ENCODE peak calls at places on chromosomes 7 and 10, in seven cellular contexts. One of them, this sample, is unnamed.

GRCh38 chr10:119693262-119693957 is 32.4 kb upstream of the INPP5F start:
- DNase-seq in PC-9: no peak
- DNase-seq in body of pancreas: no peak
- DNase-seq in CD8-positive, alpha-beta T cell: no peak
- DNase-seq in endodermal cell: no peak
- DNase-seq in ovary: no peak
- DNase-seq in heart right ventricle: no peak
- DNase-seq in this sample: no peak

GRCh38 chr10:31204090-31204489 is 114.9 kb upstream of the ZEB1 start:
- DNase-seq in PC-9: no peak
- DNase-seq in body of pancreas: no peak
- DNase-seq in heart right ventricle: no peak
- DNase-seq in ovary: no peak
- DNase-seq in endodermal cell: no peak
- DNase-seq in CD8-positive, alpha-beta T cell: no peak
- DNase-seq in this sample: no peak

GRCh38 chr10:5975641-5976473 is 1.5 kb downstream of the IL15RA start:
- DNase-seq in heart right ventricle: no peak
- DNase-seq in body of pancreas: peak; percentile 44
- DNase-seq in PC-9: no peak
- DNase-seq in CD8-positive, alpha-beta T cell: peak; percentile 69
- DNase-seq in ovary: no peak
- DNase-seq in endodermal cell: no peak
- DNase-seq in this sample: peak; percentile 48

GRCh38 chr7:132532237-132532734 is 44.0 kb downstream of the PLXNA4 start:
- DNase-seq in ovary: no peak
- DNase-seq in CD8-positive, alpha-beta T cell: no peak
- DNase-seq in endodermal cell: no peak
- DNase-seq in heart right ventricle: no peak
- DNase-seq in PC-9: no peak
- DNase-seq in body of pancreas: no peak
- DNase-seq in this sample: no peak

GRCh38 chr7:121752706-121753105 is 120.3 kb upstream of the PTPRZ1 start:
- DNase-seq in endodermal cell: peak; percentile 55
- DNase-seq in PC-9: no peak
- DNase-seq in heart right ventricle: no peak
- DNase-seq in ovary: no peak
- DNase-seq in CD8-positive, alpha-beta T cell: no peak
- DNase-seq in body of pancreas: no peak
- DNase-seq in this sample: no peak

GRCh38 chr10:92760609-92761008 is 70.9 kb downstream of the HHEX start:
- DNase-seq in heart right ventricle: no peak
- DNase-seq in body of pancreas: no peak
- DNase-seq in endodermal cell: no peak
- DNase-seq in PC-9: no peak
- DNase-seq in ovary: no peak
- DNase-seq in CD8-positive, alpha-beta T cell: no peak
- DNase-seq in this sample: no peak

GRCh38 chr10:69961168-69961863 is 91.3 kb upstream of the MACROH2A2 start:
- DNase-seq in PC-9: no peak
- DNase-seq in CD8-positive, alpha-beta T cell: no peak
- DNase-seq in ovary: no peak
- DNase-seq in body of pancreas: no peak
- DNase-seq in endodermal cell: peak; percentile 37
- DNase-seq in heart right ventricle: no peak
- DNase-seq in this sample: no peak

GRCh38 chr7:99209781-99210180 is 1.9 kb upstream of the KPNA7 start:
- DNase-seq in PC-9: no peak
- DNase-seq in ovary: no peak
- DNase-seq in heart right ventricle: no peak
- DNase-seq in CD8-positive, alpha-beta T cell: no peak
- DNase-seq in body of pancreas: peak; percentile 24
- DNase-seq in endodermal cell: no peak
- DNase-seq in this sample: no peak

GRCh38 chr7:53351681-53352080 is 316.2 kb downstream of the POM121L12 start:
- DNase-seq in ovary: no peak
- DNase-seq in heart right ventricle: no peak
- DNase-seq in body of pancreas: no peak
- DNase-seq in endodermal cell: no peak
- DNase-seq in CD8-positive, alpha-beta T cell: no peak
- DNase-seq in PC-9: no peak
- DNase-seq in this sample: no peak

GRCh38 chr10:123622381-123622780 is 43.8 kb upstream of the GPR26 start:
- DNase-seq in ovary: no peak
- DNase-seq in heart right ventricle: no peak
- DNase-seq in CD8-positive, alpha-beta T cell: no peak
- DNase-seq in endodermal cell: no peak
- DNase-seq in body of pancreas: no peak
- DNase-seq in PC-9: no peak
- DNase-seq in this sample: no peak

GRCh38 chr10:123620621-123621020 is 45.5 kb upstream of the GPR26 start:
- DNase-seq in ovary: no peak
- DNase-seq in PC-9: no peak
- DNase-seq in body of pancreas: no peak
- DNase-seq in CD8-positive, alpha-beta T cell: no peak
- DNase-seq in heart right ventricle: no peak
- DNase-seq in endodermal cell: no peak
- DNase-seq in this sample: no peak

GRCh38 chr10:123621492-123621891 is 44.7 kb upstream of the GPR26 start:
- DNase-seq in PC-9: no peak
- DNase-seq in heart right ventricle: no peak
- DNase-seq in ovary: no peak
- DNase-seq in endodermal cell: no peak
- DNase-seq in CD8-positive, alpha-beta T cell: no peak
- DNase-seq in body of pancreas: no peak
- DNase-seq in this sample: no peak

GRCh38 chr10:123624086-123624485 is 42.1 kb upstream of the GPR26 start:
- DNase-seq in ovary: no peak
- DNase-seq in CD8-positive, alpha-beta T cell: no peak
- DNase-seq in body of pancreas: no peak
- DNase-seq in heart right ventricle: no peak
- DNase-seq in endodermal cell: no peak
- DNase-seq in PC-9: no peak
- DNase-seq in this sample: no peak

DNA sequence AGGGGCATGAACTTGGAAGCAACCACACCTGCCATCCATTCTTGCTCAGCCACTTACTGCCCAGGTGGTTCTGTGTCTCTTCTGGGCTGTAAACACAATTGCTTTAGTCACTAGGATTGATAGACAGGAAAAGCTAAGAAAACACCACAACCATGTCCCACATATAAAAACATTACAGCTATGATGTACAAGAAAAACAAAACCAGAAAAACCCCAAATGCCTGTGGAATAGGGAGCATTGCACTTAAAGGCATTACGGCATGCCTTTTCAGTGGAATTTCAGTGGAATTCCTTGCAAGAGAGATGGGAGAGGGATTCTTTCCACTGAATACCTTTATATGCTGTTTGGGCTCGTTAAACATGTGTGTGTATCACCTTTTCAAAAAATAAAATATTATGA is 44.2 kb upstream of the GPR26 start:
- DNase-seq in CD8-positive, alpha-beta T cell: no peak
- DNase-seq in heart right ventricle: no peak
- DNase-seq in ovary: no peak
- DNase-seq in endodermal cell: no peak
- DNase-seq in body of pancreas: no peak
- DNase-seq in PC-9: no peak
- DNase-seq in this sample: no peak
- H3K9me3 ChIP-seq in CD8-positive, alpha-beta T cell: no peaks in the 10 kb centered on the region
- H3K9me3 ChIP-seq in heart right ventricle: no peaks in the 10 kb centered on the region
- H3K9me3 ChIP-seq in ovary: no peaks in the 10 kb centered on the region
- H3K9me3 ChIP-seq in endodermal cell: no peaks in the 10 kb centered on the region
- H3K9me3 ChIP-seq in body of pancreas: no peaks in the 10 kb centered on the region
- H3K9me3 ChIP-seq in PC-9: no peaks in the 10 kb centered on the region
- H3K9me3 ChIP-seq in this sample: no peaks in the 10 kb centered on the region

DNA sequence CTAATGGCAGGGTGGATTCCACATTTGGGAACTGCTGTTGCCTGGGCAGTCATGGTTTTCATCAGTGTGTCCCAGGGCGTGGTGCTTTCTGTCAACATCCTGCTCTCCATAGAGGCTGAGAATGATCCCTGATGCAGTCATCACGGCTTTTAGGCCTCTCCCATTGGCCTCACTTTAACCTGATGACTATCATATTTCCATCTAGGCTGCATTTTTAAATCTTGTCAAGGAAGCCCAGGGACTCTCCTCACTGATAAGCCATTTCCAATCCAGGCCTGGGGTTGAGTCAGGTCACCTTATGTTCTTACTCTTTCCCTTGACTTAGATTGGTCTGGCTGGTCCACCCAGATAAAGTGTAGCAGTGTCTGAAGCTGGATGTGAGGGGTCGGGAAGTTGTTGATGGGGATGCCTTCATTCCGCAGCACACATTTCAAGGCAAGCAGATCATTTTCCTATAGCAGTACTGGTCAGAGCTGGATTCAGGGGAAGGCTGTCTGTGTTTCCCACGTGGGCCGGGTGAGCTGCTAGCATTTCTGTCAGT is 177.0 kb downstream of the AUTS2 start:
- DNase-seq in endodermal cell: no peak
- DNase-seq in body of pancreas: no peak
- DNase-seq in heart right ventricle: no peak
- DNase-seq in CD8-positive, alpha-beta T cell: no peak
- DNase-seq in ovary: no peak
- DNase-seq in PC-9: no peak
- DNase-seq in this sample: no peak
- H3K4me3 ChIP-seq in endodermal cell: no peak overlapping the region
- H3K4me3 ChIP-seq in body of pancreas: no peak overlapping the region
- H3K4me3 ChIP-seq in heart right ventricle: no peak overlapping the region
- H3K4me3 ChIP-seq in CD8-positive, alpha-beta T cell: no peak overlapping the region
- H3K4me3 ChIP-seq in ovary: no peak overlapping the region
- H3K4me3 ChIP-seq in PC-9: no peak overlapping the region
- H3K4me3 ChIP-seq in this sample: no peak overlapping the region

GRCh38 chr7:101677421-101678137 is 48.5 kb upstream of the MYL10 start:
- DNase-seq in endodermal cell: no peak
- DNase-seq in PC-9: no peak
- DNase-seq in CD8-positive, alpha-beta T cell: no peak
- DNase-seq in ovary: no peak
- DNase-seq in heart right ventricle: no peak
- DNase-seq in body of pancreas: no peak
- DNase-seq in this sample: no peak

GRCh38 chr7:101676956-101677355 is 47.9 kb upstream of the MYL10 start:
- DNase-seq in endodermal cell: no peak
- DNase-seq in ovary: no peak
- DNase-seq in body of pancreas: no peak
- DNase-seq in PC-9: no peak
- DNase-seq in heart right ventricle: no peak
- DNase-seq in CD8-positive, alpha-beta T cell: no peak
- DNase-seq in this sample: no peak

GRCh38 chr7:101680406-101681145 is 51.5 kb upstream of the MYL10 start:
- DNase-seq in body of pancreas: no peak
- DNase-seq in endodermal cell: no peak
- DNase-seq in ovary: no peak
- DNase-seq in heart right ventricle: no peak
- DNase-seq in PC-9: no peak
- DNase-seq in CD8-positive, alpha-beta T cell: no peak
- DNase-seq in this sample: no peak

GRCh38 chr7:101678138-101678479 is 49.0 kb upstream of the MYL10 start:
- DNase-seq in endodermal cell: no peak
- DNase-seq in CD8-positive, alpha-beta T cell: no peak
- DNase-seq in ovary: no peak
- DNase-seq in body of pancreas: no peak
- DNase-seq in heart right ventricle: no peak
- DNase-seq in PC-9: no peak
- DNase-seq in this sample: no peak

DNA sequence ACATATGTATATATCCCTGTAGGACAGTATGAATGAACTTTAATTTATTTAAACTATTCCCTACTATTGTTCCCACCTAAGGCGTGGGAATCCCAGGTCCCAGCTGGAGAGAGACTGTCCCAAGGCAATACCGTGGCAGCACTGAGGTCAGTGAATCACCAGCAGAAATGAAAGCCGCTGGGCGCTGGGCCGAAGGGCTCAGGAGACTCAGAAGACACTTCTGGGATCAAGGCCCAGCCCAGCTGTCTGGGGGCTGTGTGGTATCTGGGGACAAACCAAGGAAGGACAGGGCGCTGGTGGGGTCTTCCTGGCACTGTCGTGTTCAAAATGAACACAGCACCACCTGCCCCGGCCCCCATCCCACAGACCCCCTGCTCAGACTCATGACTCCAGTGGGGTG is 49.6 kb upstream of the MYL10 start:
- DNase-seq in body of pancreas: no peak
- DNase-seq in ovary: no peak
- DNase-seq in CD8-positive, alpha-beta T cell: no peak
- DNase-seq in endodermal cell: no peak
- DNase-seq in PC-9: no peak
- DNase-seq in heart right ventricle: no peak
- DNase-seq in this sample: no peak
- H3K9me3 ChIP-seq in body of pancreas: no peaks in the 10 kb centered on the region
- H3K9me3 ChIP-seq in ovary: no peaks in the 10 kb centered on the region
- H3K9me3 ChIP-seq in CD8-positive, alpha-beta T cell: no peaks in the 10 kb centered on the region
- H3K9me3 ChIP-seq in endodermal cell: no peaks in the 10 kb centered on the region
- H3K9me3 ChIP-seq in PC-9: no peaks in the 10 kb centered on the region
- H3K9me3 ChIP-seq in heart right ventricle: no peaks in the 10 kb centered on the region
- H3K9me3 ChIP-seq in this sample: no peaks in the 10 kb centered on the region

DNA sequence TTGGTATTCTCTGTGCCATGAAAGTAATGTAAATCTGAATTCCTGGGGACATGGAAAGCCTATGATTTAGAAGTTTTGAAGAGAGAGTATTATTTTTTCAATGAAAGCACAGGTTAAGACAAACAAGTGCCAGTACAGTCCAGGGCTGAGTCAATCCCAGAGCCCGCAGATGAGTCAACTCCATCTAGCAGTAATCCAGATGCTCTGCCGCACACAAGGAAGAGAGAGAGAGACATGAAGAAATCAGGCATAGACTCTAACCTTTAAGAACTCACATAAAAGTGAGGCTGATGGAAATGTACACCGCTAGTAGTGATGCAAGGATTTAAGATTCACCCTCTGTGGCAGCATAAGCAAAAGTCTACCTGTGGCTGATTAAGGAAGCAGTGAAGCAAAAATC is 651.6 kb downstream of the TNS3 start:
- DNase-seq in body of pancreas: no peak
- DNase-seq in CD8-positive, alpha-beta T cell: no peak
- DNase-seq in heart right ventricle: no peak
- DNase-seq in endodermal cell: no peak
- DNase-seq in PC-9: peak; percentile 63
- DNase-seq in ovary: no peak
- DNase-seq in this sample: no peak
- H3K4me3 ChIP-seq in body of pancreas: no peak overlapping the region
- H3K4me3 ChIP-seq in CD8-positive, alpha-beta T cell: no peak overlapping the region
- H3K4me3 ChIP-seq in heart right ventricle: no peak overlapping the region
- H3K4me3 ChIP-seq in endodermal cell: no peak overlapping the region
- H3K4me3 ChIP-seq in PC-9: no peak overlapping the region
- H3K4me3 ChIP-seq in ovary: no peak overlapping the region
- H3K4me3 ChIP-seq in this sample: no peak overlapping the region

GRCh38 chr10:133411523-133412380 is 12.7 kb downstream of the SPRN start:
- DNase-seq in endodermal cell: no peak
- DNase-seq in heart right ventricle: no peak
- DNase-seq in body of pancreas: no peak
- DNase-seq in ovary: no peak
- DNase-seq in PC-9: no peak
- DNase-seq in CD8-positive, alpha-beta T cell: no peak
- DNase-seq in this sample: no peak

GRCh38 chr10:133415752-133416151 is 8.7 kb downstream of the SPRN start:
- DNase-seq in heart right ventricle: peak; percentile 4
- DNase-seq in endodermal cell: peak; percentile 38
- DNase-seq in ovary: no peak
- DNase-seq in PC-9: no peak
- DNase-seq in CD8-positive, alpha-beta T cell: no peak
- DNase-seq in body of pancreas: no peak
- DNase-seq in this sample: peak; percentile 20

DNA sequence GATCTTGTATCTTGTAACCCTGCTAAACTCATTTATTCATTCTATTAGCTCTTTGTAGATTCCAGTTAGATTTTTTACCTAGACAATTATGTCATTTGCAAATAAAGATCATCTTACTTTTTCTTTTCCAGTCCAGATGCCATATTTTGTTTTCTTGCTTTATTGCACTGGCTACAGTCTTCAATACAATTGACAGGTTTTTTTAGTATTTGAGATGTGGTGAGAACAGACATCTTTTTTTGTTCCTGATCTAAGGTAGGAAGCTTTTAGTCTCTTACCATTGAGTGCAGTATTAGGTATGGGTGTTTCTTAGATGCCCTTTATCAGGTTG is 12.1 kb downstream of the SPRN start:
- DNase-seq in PC-9: no peak
- DNase-seq in endodermal cell: no peak
- DNase-seq in heart right ventricle: no peak
- DNase-seq in CD8-positive, alpha-beta T cell: no peak
- DNase-seq in body of pancreas: no peak
- DNase-seq in ovary: no peak
- DNase-seq in this sample: no peak
- H3K9me3 ChIP-seq in PC-9: peaks cover 4% of the 10 kb centered on the region
- H3K9me3 ChIP-seq in endodermal cell: peaks cover 70% of the 10 kb centered on the region
- H3K9me3 ChIP-seq in heart right ventricle: peaks cover 48% of the 10 kb centered on the region
- H3K9me3 ChIP-seq in CD8-positive, alpha-beta T cell: peaks cover 15% of the 10 kb centered on the region
- H3K9me3 ChIP-seq in body of pancreas: no peaks in the 10 kb centered on the region
- H3K9me3 ChIP-seq in ovary: peaks cover 6% of the 10 kb centered on the region
- H3K9me3 ChIP-seq in this sample: peaks cover 17% of the 10 kb centered on the region

This sample was measured in lower lobe of right lung.